ENCODE peak calls at places on chromosome 10, in seven cellular contexts. D, W, C, M, J, Q and I are unnamed samples.

GRCh38 chr10:128001886-128002285 is 95.0 kb downstream of the PTPRE start:
- DNase-seq in J (no peak), M (no peak), D (no peak), C (no peak), Q (no peak), W (no peak), I (no peak)

GRCh38 chr10:68560916-68561691 is 967 bp downstream of the TET1 start:
- DNase-seq in C (no peak), J (peak), M (no peak), Q (peak), W (peak), D (no peak), I (no peak)

GRCh38 chr10:1683649-1684048 is 53.7 kb downstream of the ADARB2 start:
- DNase-seq in C (no peak), W (no peak), M (no peak), Q (no peak), D (no peak), J (no peak), I (no peak)

GRCh38 chr10:65861249-65861648 is 1064.6 kb upstream of the LRRTM3 start:
- DNase-seq in M (no peak), D (peak), J (no peak), Q (no peak), W (no peak), C (peak), I (no peak)

GRCh38 chr10:97067716-97068391 is 117.9 kb downstream of the SLIT1 start:
- DNase-seq in M (no peak), W (no peak), J (peak), C (no peak), D (no peak), Q (no peak), I (no peak)

GRCh38 chr10:75042292-75042974 is 69.0 kb upstream of the SAMD8 start:
- DNase-seq in M (no peak), Q (no peak), W (no peak), J (no peak), D (no peak), C (no peak), I (no peak)

GRCh38 chr10:117621196-117621595 is 78.7 kb downstream of the EMX2 start:
- DNase-seq in D (no peak), W (no peak), M (no peak), C (no peak), Q (no peak), J (no peak), I (no peak)

GRCh38 chr10:17144757-17145156 is 15.1 kb upstream of the CUBN start:
- DNase-seq in D (no peak), M (no peak), W (no peak), Q (no peak), J (no peak), C (peak), I (no peak)

GRCh38 chr10:44380829-44381600 is 3.9 kb downstream of the CXCL12 start:
- DNase-seq in D (no peak), M (no peak), W (no peak), C (no peak), Q (no peak), J (peak), I (no peak)

GRCh38 chr10:58266003-58266825 is 1.5 kb downstream of the IPMK start:
- DNase-seq in Q (peak), W (peak), D (no peak), C (no peak), M (no peak), J (peak), I (no peak)

GRCh38 chr10:61662794-61663259 is at the start of gene CABCOCO1:
- DNase-seq in W (no peak), Q (no peak), J (peak), C (no peak), M (peak), D (peak), I (peak)

GRCh38 chr10:26445411-26446031 is 7.4 kb downstream of the APBB1IP start:
- DNase-seq in W (no peak), C (no peak), D (no peak), Q (no peak), J (no peak), M (no peak), I (no peak)

GRCh38 chr10:74079914-74080590 is 70.6 kb downstream of the AP3M1 start:
- DNase-seq in Q (no peak), C (no peak), J (no peak), M (no peak), W (no peak), D (peak), I (no peak)

GRCh38 chr10:106992064-106992463 is 172.4 kb downstream of the SORCS1 start:
- DNase-seq in J (no peak), Q (no peak), M (no peak), D (no peak), W (no peak), C (no peak), I (no peak)

GRCh38 chr10:43204943-43205671 is 61.8 kb downstream of the RASGEF1A start:
- DNase-seq in W (peak), M (no peak), C (peak), D (peak), J (peak), Q (peak), I (peak)

GRCh38 chr10:43204394-43204942 is 62.4 kb downstream of the RASGEF1A start:
- DNase-seq in Q (no peak), D (no peak), M (no peak), W (no peak), J (no peak), C (no peak), I (no peak)

GRCh38 chr10:43205681-43206390 is 61.0 kb downstream of the RASGEF1A start:
- DNase-seq in C (no peak), D (no peak), M (no peak), W (no peak), J (peak), Q (no peak), I (no peak)

GRCh38 chr10:43208147-43209063 is 58.5 kb downstream of the RASGEF1A start:
- DNase-seq in C (no peak), J (peak), M (no peak), Q (no peak), W (no peak), D (no peak), I (no peak)

GRCh38 chr10:43206391-43207235 is 60.3 kb downstream of the RASGEF1A start:
- DNase-seq in M (no peak), C (no peak), W (no peak), J (peak), Q (no peak), D (no peak), I (no peak)
- TF ChIP-seq YY1 in M (no peak), C (no peak), W (no peak), J (no peak), Q (no peak), D (no peak), I (no peak)

DNA sequence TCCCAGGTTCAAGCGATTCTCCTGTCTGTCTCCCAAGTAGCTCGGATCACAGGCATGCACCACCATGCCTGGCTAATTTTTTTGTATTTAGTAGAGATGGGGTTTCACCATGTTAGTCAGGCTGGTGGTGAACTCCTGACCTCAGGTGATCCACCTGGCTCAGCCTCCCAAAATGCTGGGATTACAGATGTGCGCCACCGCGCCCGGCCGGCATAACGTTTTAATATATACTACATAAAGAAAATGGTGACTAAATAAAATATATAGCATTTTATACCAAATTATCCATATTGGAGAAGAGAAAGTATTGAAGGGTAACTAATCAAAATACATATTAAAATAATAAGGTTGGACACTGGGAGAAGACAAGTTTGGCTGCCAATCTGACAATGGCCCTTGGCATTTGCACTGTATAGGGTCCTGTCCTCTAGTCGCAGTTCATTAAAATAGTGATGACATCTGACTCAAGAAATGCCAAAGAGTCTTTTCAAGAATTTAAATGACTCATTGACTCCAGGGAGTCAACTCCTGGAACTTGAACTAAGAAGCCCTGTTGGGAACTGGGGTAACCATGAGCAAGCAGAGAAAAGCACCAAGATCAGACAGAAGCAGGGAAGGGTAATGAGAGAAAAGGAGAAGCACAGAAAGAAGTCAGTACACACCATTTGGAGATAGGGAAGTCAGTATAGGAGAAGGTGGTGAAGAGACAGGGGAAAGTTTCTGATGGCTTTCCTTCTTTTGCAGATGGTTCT is 91.1 kb downstream of the CH25H start:
- DNase-seq in J (no peak), Q (no peak), D (peak), C (no peak), W (no peak), M (no peak), I (no peak)
- TF ChIP-seq YY1 in J (no peak), Q (no peak), D (no peak), C (no peak), W (no peak), M (no peak), I (no peak)

DNA sequence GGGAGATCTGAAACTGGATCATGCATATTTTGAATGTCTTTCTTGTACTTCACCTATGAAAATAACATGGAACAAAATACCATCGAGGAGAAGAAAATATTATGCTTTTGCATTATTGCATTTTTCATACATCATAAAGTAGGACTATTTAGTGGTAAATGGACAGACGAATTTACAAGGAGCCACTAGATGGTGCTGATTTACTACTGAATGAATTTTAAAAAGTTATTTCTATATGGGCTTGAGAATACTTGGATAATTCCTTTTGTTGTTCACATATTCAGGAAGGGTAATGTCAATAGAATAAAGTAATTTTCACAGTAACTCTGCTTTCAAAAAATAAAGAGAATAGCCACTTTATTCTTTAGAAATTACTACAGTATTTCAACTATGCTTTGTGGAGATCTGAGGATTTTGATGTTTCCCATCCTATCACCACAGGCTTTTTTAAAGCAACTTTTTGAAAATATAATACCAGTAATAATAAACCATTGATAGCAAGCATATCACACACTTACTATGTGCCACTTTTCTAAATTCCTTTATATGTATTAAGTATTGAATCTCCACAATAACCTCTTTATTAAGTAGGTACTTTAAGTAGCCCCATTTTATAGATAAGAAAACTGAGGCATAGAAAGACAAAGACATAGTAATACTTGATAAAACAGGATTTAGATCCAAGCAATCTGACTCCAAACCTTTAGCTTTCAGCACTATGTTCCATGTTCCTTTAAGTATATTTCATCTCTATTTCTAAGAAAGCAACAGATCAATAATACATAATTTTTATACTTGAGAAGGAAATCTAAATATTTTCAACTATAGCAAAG is 38.6 kb downstream of the NEBL start:
- DNase-seq in D (peak), W (peak), Q (no peak), C (no peak), J (peak), M (no peak), I (no peak)
- TF ChIP-seq YY1 in D (no peak), W (no peak), Q (no peak), C (no peak), J (no peak), M (no peak), I (no peak)

DNA sequence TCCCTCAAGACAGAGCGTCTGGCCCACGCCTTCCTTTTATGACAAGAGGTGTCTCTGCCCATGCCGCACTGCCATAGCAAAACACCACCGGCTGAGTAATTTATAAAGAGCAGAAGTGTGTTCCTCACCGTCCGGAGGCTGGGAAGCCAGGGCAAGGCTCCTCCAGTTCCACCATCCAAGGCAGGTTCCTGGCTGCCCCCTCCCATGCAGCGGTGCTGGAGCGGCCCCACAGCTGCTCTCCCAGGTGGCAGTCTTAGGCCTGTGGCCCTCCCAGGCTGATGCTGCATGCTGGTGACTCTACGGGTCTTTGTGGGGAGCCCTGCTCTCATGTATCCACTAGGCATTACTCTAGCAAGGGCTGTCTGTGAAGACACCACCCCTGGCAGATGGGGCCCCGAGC is 113.1 kb downstream of the TCERG1L start:
- DNase-seq in W (no peak), D (no peak), J (no peak), Q (no peak), C (no peak), M (no peak), I (no peak)
- TF ChIP-seq YY1 in W (no peak), D (no peak), J (no peak), Q (no peak), C (no peak), M (no peak), I (no peak)

DNA sequence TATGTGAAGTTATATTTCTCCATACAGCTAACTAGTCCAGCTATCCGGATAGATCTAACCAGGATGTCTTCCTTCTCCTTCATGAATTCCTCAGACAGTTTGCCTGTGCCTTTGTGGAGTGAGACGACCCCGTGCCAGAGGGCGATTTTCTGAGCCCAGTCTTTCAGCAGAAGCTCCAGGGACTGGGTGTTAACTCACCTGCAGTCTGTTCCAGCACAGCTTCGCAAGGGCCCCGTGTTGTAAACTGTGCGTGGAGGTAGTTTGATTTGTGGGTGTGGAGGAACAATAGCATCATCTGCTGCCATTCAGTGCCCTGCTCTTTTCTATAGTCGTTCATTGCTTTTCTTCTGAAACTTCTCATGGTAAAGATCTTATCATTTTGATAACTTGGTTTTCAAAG is 103.8 kb downstream of the INPP5A start:
- DNase-seq in C (no peak), M (no peak), Q (no peak), J (no peak), D (no peak), W (no peak), I (no peak)
- TF ChIP-seq YY1 in C (no peak), M (no peak), Q (no peak), J (no peak), D (no peak), W (no peak), I (no peak)

GRCh38 chr10:99276848-99277486 is 41.3 kb upstream of the HPSE2 start:
- DNase-seq in J (peak), D (peak), C (no peak), M (no peak), Q (peak), W (peak), I (no peak)
- TF ChIP-seq YY1 in J (no peak), D (no peak), C (no peak), M (no peak), Q (no peak), W (no peak), I (no peak)

DNA sequence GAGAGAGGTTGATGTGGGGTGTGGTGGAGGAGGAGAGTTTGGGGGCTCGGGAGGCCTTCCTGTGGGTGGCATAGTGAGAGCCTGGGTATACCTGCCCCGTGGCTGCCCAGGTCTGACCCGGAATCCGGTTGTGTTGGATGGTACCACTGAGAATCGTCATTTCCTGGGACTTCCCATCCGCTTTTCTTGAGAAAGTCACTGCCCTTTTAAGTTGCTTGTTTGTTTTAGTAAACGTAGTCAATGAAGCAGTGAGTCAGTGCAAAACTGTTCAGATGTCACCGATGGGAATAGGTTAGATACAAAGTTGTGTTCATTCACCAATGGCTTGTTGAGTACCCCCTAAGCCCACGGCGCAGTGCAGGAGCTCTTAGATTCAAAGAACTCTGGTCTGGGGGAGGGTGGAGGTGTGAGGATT is 285.8 kb downstream of the CAMK1D start:
- DNase-seq in D (no peak), W (no peak), C (no peak), M (no peak), Q (no peak), J (no peak), I (no peak)
- TF ChIP-seq YY1 in D (no peak), W (no peak), C (no peak), M (no peak), Q (no peak), J (no peak), I (no peak)

DNA sequence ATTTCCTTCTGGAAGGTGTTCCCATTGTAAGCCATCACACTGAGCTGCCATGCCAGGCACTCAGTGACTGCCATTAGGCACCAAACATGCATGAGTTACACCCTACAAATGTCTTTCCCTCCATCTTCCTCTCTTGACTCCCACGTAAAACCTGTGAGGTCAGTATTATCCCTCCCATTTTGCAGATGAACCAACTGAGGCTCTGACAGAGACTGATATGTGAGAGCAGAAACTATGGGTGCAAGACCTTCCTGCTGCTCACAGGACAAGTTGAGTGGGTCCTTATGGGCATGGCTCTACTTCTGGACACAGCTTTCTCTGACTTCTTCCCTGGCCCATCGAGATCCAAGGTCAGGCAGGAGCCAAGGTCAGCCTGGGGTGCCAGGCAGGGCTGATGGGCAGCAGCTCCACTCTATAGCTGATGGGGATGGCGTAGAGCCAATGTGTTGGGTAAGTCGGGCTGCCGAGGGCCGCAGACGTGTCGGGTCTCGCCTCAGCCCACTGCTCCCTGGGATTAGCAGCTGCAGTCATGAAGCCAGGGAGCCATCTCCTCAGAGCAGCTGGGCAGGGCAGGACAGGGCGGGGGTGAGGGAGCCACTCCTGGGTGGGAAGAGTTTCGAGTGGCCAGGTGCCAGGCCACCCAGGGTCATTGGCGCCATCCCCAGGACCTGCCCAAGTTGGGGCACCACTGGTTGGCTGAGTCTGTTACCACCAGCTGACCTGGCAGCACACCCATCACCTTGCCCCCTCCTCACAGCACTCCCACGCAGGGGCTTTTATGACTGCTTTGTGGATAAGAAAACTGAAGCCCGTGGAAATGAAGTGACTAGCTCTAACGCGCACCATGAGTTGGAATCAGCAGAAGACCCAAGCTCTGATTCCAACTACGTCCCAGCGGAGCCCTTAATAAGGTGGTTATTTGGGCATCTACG is 117.8 kb upstream of the ZMIZ1 start:
- DNase-seq in D (no peak), Q (no peak), J (no peak), M (no peak), C (no peak), W (no peak), I (no peak)
- TF ChIP-seq YY1 in D (no peak), Q (no peak), J (no peak), M (no peak), C (no peak), W (no peak), I (no peak)